ENCODE peak calls at places on chromosomes 16 and 17, in eight cellular contexts. W is activated T-helper 1 cell treated with Interleukin-2 at 50 U/mL for 16 hours, G is transverse colon, C is NCI-H774, V is NCI-H1048, O is adrenal gland, F is spleen, X is NCI-H226. D is an unnamed sample.

GRCh38 chr17:61452301-61453290 is at the start of gene TBX4:
- DNase-seq in W (no peak), F (no peak), G (no peak), C (no peak), V (no peak), O (no peak), X (no peak), D (no peak)

GRCh38 chr16:26709175-26709574 is 357.6 kb upstream of the C16orf82 start:
- DNase-seq in X (no peak), W (no peak), O (no peak), G (no peak), V (no peak), F (no peak), C (no peak), D (no peak)

GRCh38 chr16:1333149-1333812 is at the start of gene BAIAP3:
- DNase-seq in C (no peak), G (peak), O (peak), V (no peak), F (peak), X (no peak), W (peak), D (peak)

GRCh38 chr17:10702574-10702973 is 5.2 kb downstream of the ADPRM start:
- DNase-seq in F (no peak), O (no peak), C (no peak), V (no peak), W (no peak), G (no peak), X (peak), D (no peak)

GRCh38 chr16:89949756-89950155 is 1.2 kb downstream of the DEF8 start:
- DNase-seq in O (no peak), V (no peak), X (no peak), W (no peak), C (no peak), F (no peak), G (no peak), D (no peak)

GRCh38 chr17:77944390-77945222 is 13.9 kb upstream of the TNRC6C start:
- DNase-seq in F (no peak), G (no peak), V (no peak), X (no peak), W (no peak), O (no peak), C (no peak), D (no peak)

GRCh38 chr17:2059125-2059836 is 4.4 kb downstream of the HIC1 start:
- DNase-seq in G (no peak), V (no peak), C (no peak), O (no peak), X (no peak), F (peak), W (no peak), D (no peak)

GRCh38 chr17:33229028-33229427 is 64.1 kb downstream of the ASIC2 start:
- DNase-seq in O (no peak), F (no peak), C (no peak), V (no peak), W (no peak), X (no peak), G (no peak), D (no peak)

GRCh38 chr16:82965808-82966207 is 339.0 kb downstream of the CDH13 start:
- DNase-seq in G (no peak), W (no peak), V (no peak), X (no peak), F (no peak), O (no peak), C (no peak), D (no peak)

GRCh38 chr16:27690604-27691003 is 140.7 kb downstream of the KATNIP start:
- DNase-seq in X (no peak), O (peak), W (no peak), C (no peak), V (no peak), F (no peak), G (peak), D (peak)

GRCh38 chr17:78717431-78717980 is 64.6 kb downstream of the CYTH1 start:
- DNase-seq in C (peak), V (peak), X (no peak), W (no peak), F (no peak), O (peak), G (peak), D (no peak)

GRCh38 chr17:59167571-59168001 is 12.0 kb downstream of the PRR11 start:
- DNase-seq in F (no peak), X (peak), O (no peak), C (no peak), G (no peak), V (no peak), W (no peak), D (no peak)

GRCh38 chr16:4744758-4745569 is 10.6 kb downstream of the DNAAF8 start:
- DNase-seq in C (no peak), O (no peak), G (no peak), W (no peak), F (no peak), X (no peak), V (no peak), D (no peak)

GRCh38 chr17:77619326-77619725 is 339.2 kb upstream of the TNRC6C start:
- DNase-seq in C (no peak), X (no peak), F (no peak), W (no peak), O (no peak), G (no peak), V (no peak), D (no peak)

GRCh38 chr16:68446941-68447675 is 1.2 kb downstream of the SMPD3 start:
- DNase-seq in C (no peak), W (no peak), V (no peak), O (no peak), F (peak), G (no peak), X (no peak), D (no peak)

GRCh38 chr17:19747829-19748806 is at the start of gene ALDH3A1:
- DNase-seq in V (no peak), F (no peak), G (peak), C (no peak), X (no peak), W (no peak), O (no peak), D (peak)

GRCh38 chr17:35915153-35915969 is 15.2 kb downstream of the RDM1 start:
- DNase-seq in O (no peak), V (no peak), G (no peak), F (no peak), X (no peak), W (no peak), C (no peak), D (no peak)

GRCh38 chr17:77391668-77392375 is 251.1 kb downstream of the SEC14L1 start:
- DNase-seq in W (peak), C (no peak), V (no peak), F (no peak), O (peak), X (peak), G (peak), D (no peak)

GRCh38 chr16:62665269-62665668 is 629.0 kb upstream of the CDH8 start:
- DNase-seq in C (no peak), G (no peak), O (no peak), X (no peak), V (no peak), F (no peak), W (no peak), D (no peak)

GRCh38 chr16:47729701-47730100 is 268.6 kb downstream of the PHKB start:
- DNase-seq in F (no peak), G (no peak), W (no peak), X (no peak), V (no peak), C (no peak), O (no peak), D (no peak)

GRCh38 chr16:46690281-46691178 is 1.1 kb downstream of the ORC6 start:
- DNase-seq in V (no peak), O (no peak), X (no peak), F (peak), W (no peak), G (peak), C (no peak), D (peak)

GRCh38 chr16:85376292-85377095 is 236.6 kb upstream of the GSE1 start:
- DNase-seq in X (no peak), W (no peak), C (no peak), V (no peak), F (no peak), G (peak), O (peak), D (peak)